ENCODE peak calls at places on chromosomes 4 and X, in five cellular contexts. One of them, this sample, is unnamed.

GRCh38 chr4:124530464-124531077 is 182.0 kb downstream of the ANKRD50 start:
- DNase-seq in GM13976: no peak
- DNase-seq in stimulated activated CD8-positive, alpha-beta memory T cell treated with anti-CD3 and anti-CD28 coated beads, Interleukin-15, amount 100 ng/mL, for 24 hours: no peak
- DNase-seq in Right ventricle myocardium superior: no peak
- DNase-seq in EH: peak; percentile 15
- DNase-seq in this sample: peak; percentile 55

GRCh38 chr4:185656467-185656890 is 121.2 kb upstream of the PDLIM3 start:
- DNase-seq in GM13976: no peak
- DNase-seq in stimulated activated CD8-positive, alpha-beta memory T cell treated with anti-CD3 and anti-CD28 coated beads, Interleukin-15, amount 100 ng/mL, for 24 hours: no peak
- DNase-seq in Right ventricle myocardium superior: peak; percentile 62
- DNase-seq in EH: peak; percentile 45
- DNase-seq in this sample: peak; percentile 18

GRCh38 chrX:120302434-120302833 is 8.8 kb downstream of the TMEM255A start:
- DNase-seq in GM13976: peak; percentile 31
- DNase-seq in stimulated activated CD8-positive, alpha-beta memory T cell treated with anti-CD3 and anti-CD28 coated beads, Interleukin-15, amount 100 ng/mL, for 24 hours: no peak
- DNase-seq in Right ventricle myocardium superior: no peak
- DNase-seq in EH: no peak
- DNase-seq in this sample: no peak

GRCh38 chr4:165343353-165344191 is 16.1 kb downstream of the MSMO1 start:
- DNase-seq in GM13976: no peak
- DNase-seq in stimulated activated CD8-positive, alpha-beta memory T cell treated with anti-CD3 and anti-CD28 coated beads, Interleukin-15, amount 100 ng/mL, for 24 hours: no peak
- DNase-seq in Right ventricle myocardium superior: no peak
- DNase-seq in EH: no peak
- DNase-seq in this sample: no peak

GRCh38 chrX:9899640-9900075 is 67.5 kb upstream of the CLDN34 start:
- DNase-seq in GM13976: peak; percentile 46
- DNase-seq in stimulated activated CD8-positive, alpha-beta memory T cell treated with anti-CD3 and anti-CD28 coated beads, Interleukin-15, amount 100 ng/mL, for 24 hours: no peak
- DNase-seq in Right ventricle myocardium superior: no peak
- DNase-seq in EH: peak; percentile 83
- DNase-seq in this sample: peak; percentile 91

GRCh38 chrX:154136627-154137161 is 7.3 kb upstream of the OPN1LW start:
- DNase-seq in GM13976: peak; percentile 78
- DNase-seq in stimulated activated CD8-positive, alpha-beta memory T cell treated with anti-CD3 and anti-CD28 coated beads, Interleukin-15, amount 100 ng/mL, for 24 hours: peak; percentile 29
- DNase-seq in Right ventricle myocardium superior: peak; percentile 78
- DNase-seq in EH: peak; percentile 65
- DNase-seq in this sample: peak; percentile 25

GRCh38 chrX:104987063-104987462 is 233.4 kb downstream of the TEX13A start:
- DNase-seq in GM13976: no peak
- DNase-seq in stimulated activated CD8-positive, alpha-beta memory T cell treated with anti-CD3 and anti-CD28 coated beads, Interleukin-15, amount 100 ng/mL, for 24 hours: no peak
- DNase-seq in Right ventricle myocardium superior: no peak
- DNase-seq in EH: no peak
- DNase-seq in this sample: no peak

GRCh38 chrX:155069414-155069813 is 1.5 kb downstream of the CMC4 start:
- DNase-seq in GM13976: no peak
- DNase-seq in stimulated activated CD8-positive, alpha-beta memory T cell treated with anti-CD3 and anti-CD28 coated beads, Interleukin-15, amount 100 ng/mL, for 24 hours: no peak
- DNase-seq in Right ventricle myocardium superior: no peak
- DNase-seq in EH: no peak
- DNase-seq in this sample: no peak